ENCODE peak calls at places on chromosomes 5 and 9, in six cellular contexts. V is dorsolateral prefrontal cortex; B is astrocyte of the spinal cord; G is H54; I is heart right ventricle; S is stimulated activated CD4-positive, alpha-beta T cell treated with anti-CD3 and anti-CD28 coated beads, Interleukin-1b, Interleukin-23, amount 100 ng/mL, for 48 hours. Z is an unnamed sample.
A peak's percentile ranks its signal among the peaks of the same experiment; 100 is the strongest.

GRCh38 chr9:136007906-136008692 is 46.9 kb upstream of the UBAC1 start:
- DNase-seq in I (no peak), B (peak; percentile 61), G (peak; percentile 98), V (no peak), S (no peak), Z (no peak)

GRCh38 chr9:95060916-95061315 is 256.6 kb downstream of the FANCC start:
- DNase-seq in V (no peak), G (no peak), S (no peak), B (no peak), I (no peak), Z (no peak)

GRCh38 chr5:126139773-126140172 is 283.4 kb upstream of the GRAMD2B start:
- DNase-seq in G (no peak), B (peak; percentile 54), S (no peak), V (no peak), I (no peak), Z (no peak)

GRCh38 chr9:91978739-91979414 is 28.8 kb upstream of the ROR2 start:
- DNase-seq in V (no peak), G (peak; percentile 82), B (peak; percentile 85), S (no peak), I (no peak), Z (no peak)

GRCh38 chr5:83313431-83313830 is 158.1 kb upstream of the VCAN start:
- DNase-seq in B (peak; percentile 22), V (no peak), G (no peak), I (no peak), S (no peak), Z (no peak)

GRCh38 chr5:73380710-73381586 is 67.6 kb downstream of the FOXD1 start:
- DNase-seq in V (no peak), I (no peak), G (no peak), B (no peak), S (no peak), Z (no peak)

GRCh38 chr9:111902396-111903147 is 6.0 kb downstream of the UGCG start:
- DNase-seq in B (no peak), I (no peak), G (no peak), V (no peak), S (no peak), Z (no peak)

GRCh38 chr9:131868766-131869165 is 128.9 kb upstream of the RAPGEF1 start:
- DNase-seq in G (no peak), B (peak; percentile 16), V (no peak), S (no peak), I (no peak), Z (no peak)

GRCh38 chr5:148746826-148747535 is 79.4 kb upstream of the ADRB2 start:
- DNase-seq in S (no peak), I (no peak), G (no peak), V (no peak), B (no peak), Z (no peak)

GRCh38 chr9:4714266-4715016 is 26.6 kb downstream of the AK3 start:
- DNase-seq in B (peak; percentile 16), V (no peak), I (no peak), S (no peak), G (no peak), Z (no peak)

Z was measured in gastrocnemius medialis.